ENCODE peak calls at places on chromosomes 1 and 21, in eight cellular contexts. K, N, Y, B, Q, C, I and F are unnamed samples. For H3K4me1, the result is how much of the 10 kb centered on the place peaks cover.

GRCh38 chr1:107141491-107142369 is 891 bp downstream of the NTNG1 start:
- DNase-seq in K (peak), N (no peak), Y (peak), B (peak), Q (peak), C (peak), I (peak), F (peak)

GRCh38 chr1:109927908-109928307 is 17.3 kb downstream of the CSF1 start:
- DNase-seq in K (no peak), N (no peak), Y (peak), B (peak), Q (no peak), C (peak), I (peak), F (no peak)

GRCh38 chr1:46317323-46317722 is 13.8 kb downstream of the UQCRH start:
- DNase-seq in K (no peak), N (no peak), Y (no peak), B (no peak), Q (no peak), C (no peak), I (no peak), F (no peak)

GRCh38 chr21:44836666-44837471 is 19.0 kb upstream of the SUMO3 start:
- DNase-seq in K (no peak), N (no peak), Y (peak), B (no peak), Q (no peak), C (peak), I (no peak), F (no peak)

GRCh38 chr1:221392453-221392852 is 349.4 kb downstream of the DUSP10 start:
- DNase-seq in K (no peak), N (no peak), Y (peak), B (peak), Q (no peak), C (no peak), I (peak), F (no peak)

GRCh38 chr21:42067531-42068255 is 3.4 kb upstream of the UMODL1 start:
- DNase-seq in K (no peak), N (no peak), Y (peak), B (no peak), Q (no peak), C (no peak), I (peak), F (no peak)

GRCh38 chr1:73452522-73452921 is 745.5 kb downstream of the LRRIQ3 start:
- DNase-seq in K (no peak), N (no peak), Y (no peak), B (no peak), Q (no peak), C (no peak), I (no peak), F (no peak)

GRCh38 chr1:155912056-155912536 is 947 bp upstream of the RIT1 start:
- DNase-seq in K (no peak), N (no peak), Y (no peak), B (no peak), Q (no peak), C (no peak), I (no peak), F (no peak)

GRCh38 chr1:7120863-7121621 is 335.8 kb downstream of the CAMTA1 start:
- DNase-seq in K (no peak), N (no peak), Y (no peak), B (no peak), Q (no peak), C (no peak), I (no peak), F (no peak)

GRCh38 chr1:193827516-193827915 is 641.1 kb upstream of the B3GALT2 start:
- DNase-seq in K (no peak), N (no peak), Y (no peak), B (no peak), Q (no peak), C (no peak), I (no peak), F (no peak)

GRCh38 chr1:29100487-29100886 is 23.2 kb downstream of the TMEM200B start:
- DNase-seq in K (no peak), N (no peak), Y (no peak), B (no peak), Q (no peak), C (no peak), I (no peak), F (no peak)

GRCh38 chr1:9066945-9067807 is 2.3 kb downstream of the SLC2A5 start:
- DNase-seq in K (no peak), N (no peak), Y (peak), B (peak), Q (no peak), C (no peak), I (peak), F (no peak)

DNA sequence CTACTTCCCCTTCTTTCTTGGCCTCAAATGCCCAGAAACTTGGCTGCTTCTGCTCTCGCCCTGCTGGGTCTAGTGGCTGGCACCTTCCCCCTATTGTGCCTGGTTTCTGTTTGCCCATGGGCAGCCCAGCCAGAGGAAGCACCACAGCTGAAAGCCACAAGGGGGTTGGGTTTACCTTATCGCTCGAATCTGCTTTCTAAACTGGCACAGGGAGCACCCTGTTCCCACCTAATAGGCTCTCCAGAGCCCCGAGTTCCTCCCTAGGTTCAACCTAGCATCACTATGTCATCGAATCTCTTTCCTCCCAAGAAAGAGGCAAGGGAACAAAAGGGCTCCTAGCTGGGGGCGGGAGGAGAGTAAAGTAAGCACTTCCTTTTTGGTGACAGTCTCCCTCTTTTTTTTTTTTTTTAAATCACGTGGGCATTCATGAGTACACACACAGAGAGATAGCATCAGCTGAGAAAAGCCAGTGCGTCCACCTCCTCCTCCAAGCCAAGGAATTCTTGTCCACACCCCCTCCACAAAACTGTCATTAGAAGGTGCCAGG is 72.8 kb downstream of the PLEKHA6 start:
- DNase-seq in K (no peak), N (peak), Y (no peak), B (no peak), Q (peak), C (peak), I (peak), F (no peak)
- H3K4me1 ChIP-seq in K (under half), N (under half), Y (under half), B (under half), Q (under half), C (under half), I (under half), F (under half)

GRCh38 chr1:4767308-4767707 is 112.9 kb downstream of the AJAP1 start:
- DNase-seq in K (no peak), N (no peak), Y (no peak), B (no peak), Q (no peak), C (no peak), I (no peak), F (no peak)
- H3K4me1 ChIP-seq in K (under half), N (under half), Y (under half), B (under half), Q (under half), C (under half), I (under half), F (under half)

GRCh38 chr1:31910933-31911332 is 27.2 kb downstream of the PTP4A2 start:
- DNase-seq in K (no peak), N (no peak), Y (no peak), B (no peak), Q (no peak), C (no peak), I (no peak), F (no peak)
- H3K4me1 ChIP-seq in K (under half), N (under half), Y (under half), B (under half), Q (under half), C (under half), I (under half), F (under half)

GRCh38 chr1:204716687-204717086 is 31.1 kb upstream of the LRRN2 start:
- DNase-seq in K (no peak), N (no peak), Y (no peak), B (no peak), Q (no peak), C (no peak), I (no peak), F (no peak)
- H3K4me1 ChIP-seq in K (under half), N (under half), Y (under half), B (under half), Q (under half), C (under half), I (under half), F (under half)

GRCh38 chr1:39272027-39272790 is 67.7 kb downstream of the MACF1 start:
- DNase-seq in K (no peak), N (no peak), Y (no peak), B (peak), Q (no peak), C (peak), I (no peak), F (no peak)

GRCh38 chr1:39269349-39269748 is 64.9 kb downstream of the MACF1 start:
- DNase-seq in K (no peak), N (no peak), Y (no peak), B (no peak), Q (no peak), C (no peak), I (no peak), F (no peak)

GRCh38 chr1:39268906-39269305 is 64.4 kb downstream of the MACF1 start:
- DNase-seq in K (no peak), N (no peak), Y (no peak), B (peak), Q (no peak), C (no peak), I (no peak), F (no peak)

GRCh38 chr1:39269791-39270342 is 65.4 kb downstream of the MACF1 start:
- DNase-seq in K (no peak), N (no peak), Y (no peak), B (peak), Q (no peak), C (no peak), I (no peak), F (no peak)

DNA sequence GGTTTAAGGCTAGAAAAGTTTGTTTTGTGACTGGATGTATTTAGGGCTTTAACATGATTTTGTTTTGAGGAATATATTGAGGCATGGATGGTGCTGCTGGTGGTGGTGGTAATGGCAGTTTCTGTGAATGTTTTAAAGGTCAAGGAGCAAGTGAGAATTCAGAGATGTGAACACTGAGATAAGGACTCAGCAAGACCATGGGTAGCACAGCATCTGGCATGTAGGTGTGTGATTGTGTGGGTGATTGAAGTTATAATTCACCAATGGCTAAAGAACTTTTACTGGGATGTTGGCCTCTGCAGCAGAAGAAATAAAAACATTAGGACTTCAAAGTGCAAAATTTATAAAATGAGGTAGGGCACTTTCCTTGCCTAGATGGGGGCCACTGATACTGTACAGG is 65.9 kb downstream of the MACF1 start:
- DNase-seq in K (no peak), N (no peak), Y (no peak), B (no peak), Q (no peak), C (no peak), I (no peak), F (no peak)
- H3K4me1 ChIP-seq in K (under half), N (under half), Y (under half), B (under half), Q (half or more), C (half or more), I (under half), F (under half)

DNA sequence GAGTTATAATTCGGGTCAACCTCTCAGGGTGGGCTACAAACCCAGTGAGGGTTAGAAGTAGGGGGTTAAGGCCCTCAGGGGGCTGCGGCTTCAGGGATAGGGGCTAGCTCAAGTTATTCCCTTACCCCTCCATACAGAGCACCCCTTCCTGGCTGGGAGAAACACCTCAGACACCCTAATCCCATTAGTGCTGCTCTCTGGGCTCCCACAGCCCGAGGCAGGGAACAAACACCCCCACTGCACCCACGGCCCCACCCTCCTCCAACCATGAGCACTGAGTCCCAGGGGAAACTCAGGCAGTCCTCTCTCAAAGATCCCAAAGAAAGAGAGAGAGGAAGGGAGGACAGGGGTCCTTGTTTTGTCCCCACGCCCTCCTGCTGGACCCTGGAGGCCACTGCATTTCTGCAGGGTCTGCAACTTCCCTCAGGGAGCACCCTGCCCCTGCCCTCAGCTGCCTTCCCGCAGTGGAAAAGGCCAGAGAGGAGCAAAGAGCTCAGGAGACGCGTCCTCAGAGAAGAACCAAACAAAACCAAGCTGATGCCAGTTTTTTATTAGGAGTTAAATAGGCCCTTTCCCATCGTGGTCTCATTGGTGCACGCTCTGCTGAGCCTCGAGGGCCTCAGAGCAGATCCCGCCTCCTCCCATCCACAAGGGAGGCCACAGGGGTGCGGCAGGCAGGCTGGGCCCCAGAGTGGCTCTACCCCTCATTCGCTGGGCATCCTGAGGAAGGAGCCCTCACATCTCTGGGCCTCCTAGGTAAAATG is 1.4 kb upstream of the S100A4 start:
- DNase-seq in K (no peak), N (no peak), Y (no peak), B (no peak), Q (no peak), C (no peak), I (no peak), F (no peak)
- H3K4me1 ChIP-seq in K (under half), N (under half), Y (under half), B (under half), Q (half or more), C (under half), I (under half), F (under half)